ENCODE peak calls at places on chromosomes 7 and 10, in seven cellular contexts. D is occipital lobe; M is neural crest cell; L is GM12891; W is stimulated activated naive CD8-positive, alpha-beta T cell treated with anti-CD3 and anti-CD28 coated beads, Interleukin-15, amount 100 ng/mL, for 72 hours; K is activated CD4-positive, alpha-beta T cell treated with anti-CD3 and anti-CD28 coated beads, Interleukin-2, amount 10 ng/mL, durations not matched to agents 7 days and 5 days; F is Kasumi-1. H is an unnamed sample.

GRCh38 chr7:114070246-114070645 is 151.4 kb upstream of the PPP1R3A start:
- DNase-seq in D (no peak), M (no peak), L (no peak), W (no peak), K (no peak), F (no peak), H (no peak)

GRCh38 chr10:116430288-116430687 is 2.6 kb downstream of the PNLIPRP3 start:
- DNase-seq in D (no peak), M (no peak), L (no peak), W (no peak), K (no peak), F (no peak), H (no peak)

GRCh38 chr10:87930929-87931835 is 67.8 kb downstream of the PTEN start:
- DNase-seq in D (no peak), M (no peak), L (no peak), W (no peak), K (no peak), F (peak; percentile 27), H (no peak)

GRCh38 chr7:128253701-128254100 is 12.6 kb downstream of the LEP start:
- DNase-seq in D (no peak), M (no peak), L (no peak), W (no peak), K (no peak), F (no peak), H (no peak)

GRCh38 chr10:114683593-114683992 is 25.5 kb upstream of the ABLIM1 start:
- DNase-seq in D (no peak), M (no peak), L (no peak), W (no peak), K (no peak), F (no peak), H (no peak)

GRCh38 chr10:1308415-1308814 is 252.2 kb downstream of the WDR37 start:
- DNase-seq in D (no peak), M (no peak), L (no peak), W (no peak), K (no peak), F (no peak), H (peak; percentile 16)

GRCh38 chr10:1272079-1272478 is 215.9 kb downstream of the WDR37 start:
- DNase-seq in D (no peak), M (no peak), L (no peak), W (no peak), K (no peak), F (no peak), H (no peak)

GRCh38 chr7:150936018-150936417 is 42.1 kb downstream of the KCNH2 start:
- DNase-seq in D (no peak), M (no peak), L (no peak), W (no peak), K (no peak), F (no peak), H (no peak)

GRCh38 chr10:130864951-130865350 is 446.6 kb downstream of the TCERG1L start:
- DNase-seq in D (no peak), M (no peak), L (no peak), W (no peak), K (no peak), F (no peak), H (peak; percentile 38)

GRCh38 chr7:138954545-138955475 is 26.4 kb downstream of the KIAA1549 start:
- DNase-seq in D (no peak), M (no peak), L (no peak), W (no peak), K (no peak), F (no peak), H (no peak)

GRCh38 chr10:94878649-94879048 is 59.8 kb upstream of the CYP2C9 start:
- DNase-seq in D (no peak), M (no peak), L (no peak), W (no peak), K (no peak), F (no peak), H (no peak)

GRCh38 chr10:119209050-119209735 is 1.8 kb downstream of the GRK5 start:
- DNase-seq in D (peak; percentile 22), M (peak; percentile 73), L (no peak), W (peak; percentile 56), K (peak; percentile 56), F (peak; percentile 82), H (peak; percentile 84)

GRCh38 chr7:137146552-137146961 is 197.0 kb downstream of the PTN start:
- DNase-seq in D (no peak), M (no peak), L (no peak), W (no peak), K (no peak), F (no peak), H (no peak)

GRCh38 chr10:100516847-100517246 is 2.8 kb downstream of the SEC31B start:
- DNase-seq in D (no peak), M (no peak), L (no peak), W (no peak), K (no peak), F (no peak), H (no peak)

GRCh38 chr10:133090654-133091053 is 2.9 kb downstream of the ADGRA1 start:
- DNase-seq in D (no peak), M (no peak), L (no peak), W (no peak), K (no peak), F (no peak), H (no peak)

GRCh38 chr10:29648114-29648982 is 13.6 kb upstream of the SVIL start:
- DNase-seq in D (no peak), M (no peak), L (no peak), W (peak; percentile 41), K (peak; percentile 19), F (no peak), H (no peak)

GRCh38 chr7:34739651-34740300 is 81.8 kb downstream of the NPSR1 start:
- DNase-seq in D (no peak), M (no peak), L (no peak), W (no peak), K (no peak), F (no peak), H (no peak)

GRCh38 chr7:29609162-29610030 is 45.8 kb downstream of the PRR15 start:
- DNase-seq in D (no peak), M (no peak), L (no peak), W (no peak), K (no peak), F (peak; percentile 15), H (no peak)